ENCODE peak calls at places on chromosomes 11 and 22, in five cellular contexts. K is HCT116, Q is PC-9, P is A549, V is A673. O is an unnamed sample.

GRCh38 chr11:134223066-134223465 is 701 bp downstream of the NCAPD3 start:
- DNase-seq in Q (no peak), V (peak), P (peak), K (no peak), O (no peak)

GRCh38 chr22:42725606-42726355 is 5.1 kb upstream of the A4GALT start:
- DNase-seq in V (no peak), P (no peak), Q (no peak), K (no peak), O (no peak)

GRCh38 chr11:2595205-2595604 is 104.6 kb downstream of the KCNQ1OT1 start:
- DNase-seq in K (no peak), Q (no peak), P (no peak), V (no peak), O (no peak)

GRCh38 chr22:31933406-31933805 is 10.9 kb upstream of the YWHAH start:
- DNase-seq in V (no peak), K (no peak), Q (no peak), P (no peak), O (no peak)

GRCh38 chr22:44842417-44842816 is 90.0 kb downstream of the ARHGAP8 start:
- DNase-seq in P (no peak), K (no peak), V (no peak), Q (no peak), O (no peak)

GRCh38 chr22:19942071-19942885 is 660 bp upstream of the TXNRD2 start:
- DNase-seq in Q (no peak), V (peak), K (no peak), P (peak), O (no peak)

GRCh38 chr22:36086170-36086490 is 57.5 kb upstream of the RBFOX2 start:
- DNase-seq in V (no peak), Q (peak), P (peak), K (no peak), O (no peak)

GRCh38 chr11:60924110-60924905 is at the start of gene TMEM132A:
- DNase-seq in P (peak), V (peak), Q (peak), K (peak), O (no peak)

GRCh38 chr11:120344302-120345004 is 8.2 kb downstream of the ARHGEF12 start:
- DNase-seq in Q (peak), P (no peak), V (peak), K (peak), O (no peak)

GRCh38 chr11:61587951-61588695 is 7.2 kb upstream of the SYT7 start:
- DNase-seq in K (peak), V (peak), P (peak), Q (peak), O (no peak)

GRCh38 chr11:77154381-77155081 is 26.5 kb downstream of the MYO7A start:
- DNase-seq in Q (no peak), K (no peak), P (no peak), V (no peak), O (no peak)

GRCh38 chr22:42439821-42440674 is 7.8 kb upstream of the NFAM1 start:
- DNase-seq in V (no peak), K (no peak), P (no peak), Q (no peak), O (no peak)

GRCh38 chr11:72015511-72016061 is 16.9 kb downstream of the IL18BP start:
- DNase-seq in Q (no peak), K (no peak), P (peak), V (no peak), O (peak)

GRCh38 chr11:61549177-61549576 is 31.7 kb downstream of the SYT7 start:
- DNase-seq in P (no peak), Q (no peak), K (no peak), V (no peak), O (no peak)

GRCh38 chr22:19046719-19047609 is 75.2 kb downstream of the DGCR2 start:
- DNase-seq in K (no peak), V (no peak), P (no peak), Q (no peak), O (no peak)

GRCh38 chr11:65224939-65225283 is 36.9 kb upstream of the POLA2 start:
- DNase-seq in Q (peak), V (peak), P (peak), K (peak), O (no peak)

GRCh38 chr22:17164392-17165024 is 5.4 kb upstream of the HDHD5 start:
- DNase-seq in V (peak), Q (no peak), P (peak), K (peak), O (no peak)
- TF ChIP-seq CTCF in V (peak), Q (peak), P (no peak), K (peak), O (no peak)

GRCh38 chr11:12085371-12086251 is 24.8 kb upstream of the MICAL2 start:
- DNase-seq in Q (peak), P (peak), K (no peak), V (no peak), O (no peak)

GRCh38 chr11:12088047-12088481 is 22.3 kb upstream of the MICAL2 start:
- DNase-seq in Q (peak), K (no peak), P (peak), V (peak), O (peak)

GRCh38 chr11:12088531-12088930 is 21.9 kb upstream of the MICAL2 start:
- DNase-seq in Q (no peak), V (no peak), P (no peak), K (no peak), O (no peak)

GRCh38 chr11:12086271-12087074 is 23.9 kb upstream of the MICAL2 start:
- DNase-seq in K (peak), P (peak), V (peak), Q (peak), O (peak)

DNA sequence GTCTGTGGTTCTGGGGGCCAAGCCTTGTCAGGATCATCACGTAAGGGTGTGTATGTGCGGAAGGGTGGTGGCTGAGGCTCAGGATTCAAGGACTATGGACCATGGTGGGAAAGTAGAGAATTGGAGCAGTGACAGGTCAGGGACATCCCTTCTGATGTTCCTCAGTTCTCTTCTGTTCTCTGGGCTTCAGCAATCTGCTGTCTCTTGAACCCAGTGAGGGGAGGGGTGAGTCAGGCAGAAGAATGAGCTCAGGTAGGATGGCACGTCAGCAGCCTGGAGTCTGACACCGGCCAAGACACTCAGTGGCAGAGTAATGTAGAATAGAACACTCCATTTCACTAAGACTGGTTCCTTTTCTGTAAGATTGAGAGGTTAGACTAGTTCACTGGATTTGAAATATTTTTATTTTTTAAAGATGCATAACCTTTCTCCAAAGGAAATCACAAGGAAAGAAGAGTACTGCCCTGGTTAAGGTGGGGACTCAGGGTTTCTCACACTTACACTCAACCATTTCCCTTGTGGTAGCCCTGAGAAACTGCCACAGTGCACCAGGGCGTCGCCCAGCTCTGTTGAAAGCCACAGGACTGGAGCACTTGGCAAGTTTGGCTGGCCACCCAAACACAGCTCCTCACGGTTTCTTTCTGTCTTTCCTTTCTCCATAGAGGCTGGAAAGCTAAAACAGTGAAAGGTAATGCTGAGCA is 23.2 kb upstream of the MICAL2 start:
- DNase-seq in Q (peak), P (peak), V (no peak), K (peak), O (no peak)
- H3K4me3 ChIP-seq in Q (peak), P (peak), V (no peak), K (peak), O (peak)

GRCh38 chr11:643849-644738 is 7.0 kb downstream of the DRD4 start:
- DNase-seq in Q (no peak), P (no peak), K (no peak), V (no peak), O (no peak)

GRCh38 chr11:643366-643765 is 6.3 kb downstream of the DRD4 start:
- DNase-seq in V (no peak), P (no peak), Q (no peak), K (no peak), O (no peak)

GRCh38 chr11:650482-650881 is 13.4 kb downstream of the DRD4 start:
- DNase-seq in Q (no peak), K (no peak), V (no peak), P (no peak), O (no peak)

GRCh38 chr11:645536-645935 is 8.5 kb downstream of the DRD4 start:
- DNase-seq in K (no peak), V (no peak), Q (no peak), P (no peak), O (no peak)

DNA sequence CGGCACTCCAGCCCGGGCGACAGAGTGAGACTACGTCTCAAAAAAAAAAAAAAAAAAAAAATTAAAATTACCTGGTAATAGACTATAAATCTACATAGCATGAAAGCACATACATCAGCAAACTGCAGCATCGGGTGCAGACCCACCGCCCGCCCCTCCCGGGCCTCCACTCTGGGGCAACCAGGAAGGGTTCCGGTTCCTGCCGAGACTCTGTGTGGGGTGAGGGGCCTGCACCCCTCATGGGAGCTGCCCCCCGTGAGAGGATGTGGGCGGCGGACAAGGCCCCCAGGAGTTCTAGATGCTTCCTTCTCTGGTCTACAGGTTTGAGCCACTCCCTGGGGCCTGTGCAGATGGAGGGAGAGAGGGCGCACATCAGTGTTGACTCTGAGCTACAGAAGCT is 9.1 kb downstream of the DRD4 start:
- DNase-seq in P (no peak), Q (no peak), K (no peak), V (no peak), O (no peak)
- H3K27ac ChIP-seq in P (no peak), Q (no peak), K (no peak), V (no peak), O (no peak)

GRCh38 chr22:17107547-17107810 is 13.7 kb downstream of the TMEM121B start:
- DNase-seq in P (no peak), Q (no peak), K (no peak), V (no peak), O (no peak)

GRCh38 chr22:17106785-17107546 is 14.2 kb downstream of the TMEM121B start:
- DNase-seq in Q (no peak), V (no peak), K (no peak), P (no peak), O (no peak)

GRCh38 chr22:17104336-17104935 is 16.7 kb downstream of the TMEM121B start:
- DNase-seq in V (no peak), P (no peak), K (no peak), Q (no peak), O (no peak)

GRCh38 chr22:17106161-17106784 is 14.9 kb downstream of the TMEM121B start:
- DNase-seq in V (no peak), K (no peak), Q (no peak), P (no peak), O (peak)

DNA sequence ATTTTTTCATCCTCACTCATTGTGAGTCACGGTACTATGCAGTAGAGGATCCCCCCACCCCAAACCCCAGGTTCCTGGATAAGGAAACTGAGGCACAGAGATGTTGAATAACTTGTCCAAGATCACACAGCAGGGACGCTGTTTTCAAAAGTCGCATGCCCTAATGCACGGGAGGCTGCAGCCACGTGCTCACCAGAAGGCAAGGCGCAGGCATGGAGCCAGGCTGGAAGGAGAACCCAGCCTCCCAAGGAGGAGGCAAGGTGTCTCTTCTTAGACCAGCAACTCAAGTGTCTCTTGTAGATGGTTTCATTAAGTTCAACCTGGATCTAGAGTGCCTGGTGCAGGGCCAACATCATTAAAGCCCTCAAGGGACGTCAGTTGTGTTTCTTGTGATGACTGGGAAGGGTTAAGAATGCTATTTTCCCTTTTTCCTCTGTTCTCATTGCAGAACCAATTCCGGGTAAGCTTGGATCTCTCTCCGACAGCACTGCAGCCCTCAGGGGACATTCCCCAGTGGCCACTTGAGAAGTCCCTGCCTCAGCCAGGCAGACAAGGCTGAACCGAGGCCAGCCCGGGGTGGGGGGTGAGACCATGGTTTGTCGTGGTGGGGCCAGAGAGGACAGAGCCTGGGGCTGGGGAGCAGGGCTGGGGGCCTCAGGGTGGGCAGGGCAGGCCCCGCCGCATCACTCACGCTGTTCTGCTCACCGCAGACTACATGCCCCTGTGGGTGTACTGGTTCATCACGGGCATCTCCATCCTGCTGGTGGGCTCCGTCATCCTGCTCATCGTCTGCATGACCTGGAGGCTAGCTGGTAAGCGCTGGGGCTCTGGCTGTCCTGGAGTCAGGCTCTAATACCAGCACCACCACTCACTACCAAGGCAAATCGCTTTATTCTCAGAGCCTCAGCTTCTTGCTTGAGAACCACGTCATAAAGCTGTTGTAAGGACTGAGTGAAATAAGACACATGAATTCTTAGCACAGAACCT is 15.7 kb downstream of the TMEM121B start:
- DNase-seq in V (no peak), P (no peak), K (no peak), Q (no peak), O (peak)
- TF ChIP-seq CTCF in V (no peak), P (no peak), K (no peak), Q (no peak), O (no peak)

O was measured in coronary artery.